ENCODE peak calls at places on chromosomes 5 and 9, in ten cellular contexts. C is stimulated activated CD4-positive, alpha-beta T cell treated with anti-CD3 and anti-CD28 coated beads, TNF-alpha, amount 100 ng/mL, for 24 hours; G is aorta; Q is C1 segment of cervical spinal cord; R is ACHN; K is posterior cingulate gyrus; D is EL; S is pons; X is activated T-helper 1 cell treated with Interleukin-2 at 50 U/mL for 16 hours; H is nephron progenitor cell. E is an unnamed sample.

GRCh38 chr5:97547999-97548797 is 365.2 kb upstream of the RIOK2 start:
- DNase-seq in C (no peak), G (no peak), Q (no peak), R (no peak), K (no peak), D (no peak), S (no peak), X (no peak), H (no peak), E (no peak)

GRCh38 chr5:53503819-53504218 is 23.4 kb downstream of the FST start:
- DNase-seq in C (no peak), G (no peak), Q (no peak), R (no peak), K (no peak), D (no peak), S (no peak), X (no peak), H (no peak), E (no peak)

GRCh38 chr5:146878471-146879172 is at the start of gene PPP2R2B:
- DNase-seq in C (peak), G (peak), Q (peak), R (no peak), K (peak), D (peak), S (peak), X (peak), H (peak), E (peak)

GRCh38 chr5:143316844-143317631 is 86.4 kb downstream of the NR3C1 start:
- DNase-seq in C (no peak), G (no peak), Q (peak), R (no peak), K (no peak), D (peak), S (no peak), X (no peak), H (no peak), E (no peak)

GRCh38 chr9:91905958-91906585 is 44.0 kb downstream of the ROR2 start:
- DNase-seq in C (peak), G (no peak), Q (no peak), R (peak), K (no peak), D (no peak), S (peak), X (peak), H (no peak), E (peak)

GRCh38 chr9:112555091-112555643 is 68.5 kb downstream of the KIAA1958 start:
- DNase-seq in C (no peak), G (no peak), Q (no peak), R (no peak), K (no peak), D (peak), S (no peak), X (no peak), H (no peak), E (no peak)

GRCh38 chr5:64229163-64229774 is 63.6 kb downstream of the RNF180 start:
- DNase-seq in C (no peak), G (no peak), Q (no peak), R (peak), K (no peak), D (peak), S (peak), X (no peak), H (no peak), E (no peak)

GRCh38 chr5:157750320-157750719 is 6.8 kb downstream of the LSM11 start:
- DNase-seq in C (no peak), G (no peak), Q (no peak), R (no peak), K (no peak), D (peak), S (no peak), X (no peak), H (no peak), E (no peak)

GRCh38 chr9:96109718-96110351 is 192.1 kb downstream of the HSD17B3 start:
- DNase-seq in C (no peak), G (no peak), Q (no peak), R (no peak), K (no peak), D (peak), S (no peak), X (no peak), H (no peak), E (no peak)

GRCh38 chr9:111752455-111752854 is 42.3 kb downstream of the SHOC1 start:
- DNase-seq in C (no peak), G (no peak), Q (no peak), R (no peak), K (no peak), D (peak), S (no peak), X (no peak), H (no peak), E (no peak)

GRCh38 chr9:109956811-109957440 is 176.9 kb downstream of the PALM2AKAP2 start:
- DNase-seq in C (no peak), G (no peak), Q (no peak), R (no peak), K (no peak), D (no peak), S (no peak), X (no peak), H (no peak), E (no peak)

E was measured in effector memory CD4-positive, alpha-beta T cell.